ENCODE peak calls at places on chromosomes 2 and 18, in ten cellular contexts. One of them, this sample, is unnamed.

GRCh38 chr2:23199115-23199918 is 185.7 kb upstream of the KLHL29 start:
- DNase-seq in activated naive CD8-positive, alpha-beta T cell treated with anti-CD3 and anti-CD28 coated beads, Interleukin-2, amount 50 U/mL, for 24 hours: peak
- DNase-seq in stimulated activated CD4-positive, alpha-beta T cell treated with anti-CD3 and anti-CD28 coated beads, Interleukin-1b, Interleukin-23, amount 100 ng/mL, for 4 hours: no peak
- DNase-seq in left colon: no peak
- DNase-seq in BJ: no peak
- DNase-seq in iris pigment epithelial cell: peak
- DNase-seq in NB4: peak
- DNase-seq in HT1080: peak
- DNase-seq in activated T-cell treated with anti-CD3 and anti-CD28 coated beads for 24 hours: no peak
- DNase-seq in GM18507: no peak
- DNase-seq in this sample: no peak

GRCh38 chr2:30684546-30684945 is 122.7 kb downstream of the CAPN13 start:
- DNase-seq in activated naive CD8-positive, alpha-beta T cell treated with anti-CD3 and anti-CD28 coated beads, Interleukin-2, amount 50 U/mL, for 24 hours: no peak
- DNase-seq in stimulated activated CD4-positive, alpha-beta T cell treated with anti-CD3 and anti-CD28 coated beads, Interleukin-1b, Interleukin-23, amount 100 ng/mL, for 4 hours: no peak
- DNase-seq in left colon: no peak
- DNase-seq in BJ: no peak
- DNase-seq in iris pigment epithelial cell: no peak
- DNase-seq in NB4: no peak
- DNase-seq in HT1080: no peak
- DNase-seq in activated T-cell treated with anti-CD3 and anti-CD28 coated beads for 24 hours: no peak
- DNase-seq in GM18507: no peak
- DNase-seq in this sample: no peak

GRCh38 chr2:220310326-220310936 is 683.0 kb downstream of the SLC4A3 start:
- DNase-seq in activated naive CD8-positive, alpha-beta T cell treated with anti-CD3 and anti-CD28 coated beads, Interleukin-2, amount 50 U/mL, for 24 hours: no peak
- DNase-seq in stimulated activated CD4-positive, alpha-beta T cell treated with anti-CD3 and anti-CD28 coated beads, Interleukin-1b, Interleukin-23, amount 100 ng/mL, for 4 hours: no peak
- DNase-seq in left colon: no peak
- DNase-seq in BJ: no peak
- DNase-seq in iris pigment epithelial cell: no peak
- DNase-seq in NB4: no peak
- DNase-seq in HT1080: no peak
- DNase-seq in activated T-cell treated with anti-CD3 and anti-CD28 coated beads for 24 hours: no peak
- DNase-seq in GM18507: no peak
- DNase-seq in this sample: no peak

GRCh38 chr2:86281066-86281700 is 56.2 kb downstream of the REEP1 start:
- DNase-seq in activated naive CD8-positive, alpha-beta T cell treated with anti-CD3 and anti-CD28 coated beads, Interleukin-2, amount 50 U/mL, for 24 hours: no peak
- DNase-seq in stimulated activated CD4-positive, alpha-beta T cell treated with anti-CD3 and anti-CD28 coated beads, Interleukin-1b, Interleukin-23, amount 100 ng/mL, for 4 hours: no peak
- DNase-seq in left colon: no peak
- DNase-seq in BJ: no peak
- DNase-seq in iris pigment epithelial cell: no peak
- DNase-seq in NB4: no peak
- DNase-seq in HT1080: no peak
- DNase-seq in activated T-cell treated with anti-CD3 and anti-CD28 coated beads for 24 hours: no peak
- DNase-seq in GM18507: no peak
- DNase-seq in this sample: no peak

GRCh38 chr2:208415255-208415654 is 8.7 kb downstream of the PTH2R start:
- DNase-seq in activated naive CD8-positive, alpha-beta T cell treated with anti-CD3 and anti-CD28 coated beads, Interleukin-2, amount 50 U/mL, for 24 hours: no peak
- DNase-seq in stimulated activated CD4-positive, alpha-beta T cell treated with anti-CD3 and anti-CD28 coated beads, Interleukin-1b, Interleukin-23, amount 100 ng/mL, for 4 hours: no peak
- DNase-seq in left colon: no peak
- DNase-seq in BJ: no peak
- DNase-seq in iris pigment epithelial cell: no peak
- DNase-seq in NB4: no peak
- DNase-seq in HT1080: no peak
- DNase-seq in activated T-cell treated with anti-CD3 and anti-CD28 coated beads for 24 hours: no peak
- DNase-seq in GM18507: no peak
- DNase-seq in this sample: no peak

GRCh38 chr2:43482974-43483373 is 112.9 kb downstream of the THADA start:
- DNase-seq in activated naive CD8-positive, alpha-beta T cell treated with anti-CD3 and anti-CD28 coated beads, Interleukin-2, amount 50 U/mL, for 24 hours: no peak
- DNase-seq in stimulated activated CD4-positive, alpha-beta T cell treated with anti-CD3 and anti-CD28 coated beads, Interleukin-1b, Interleukin-23, amount 100 ng/mL, for 4 hours: no peak
- DNase-seq in left colon: no peak
- DNase-seq in BJ: no peak
- DNase-seq in iris pigment epithelial cell: peak
- DNase-seq in NB4: no peak
- DNase-seq in HT1080: peak
- DNase-seq in activated T-cell treated with anti-CD3 and anti-CD28 coated beads for 24 hours: no peak
- DNase-seq in GM18507: no peak
- DNase-seq in this sample: no peak

GRCh38 chr2:58044145-58044544 is 2.5 kb upstream of the VRK2 start:
- DNase-seq in activated naive CD8-positive, alpha-beta T cell treated with anti-CD3 and anti-CD28 coated beads, Interleukin-2, amount 50 U/mL, for 24 hours: no peak
- DNase-seq in stimulated activated CD4-positive, alpha-beta T cell treated with anti-CD3 and anti-CD28 coated beads, Interleukin-1b, Interleukin-23, amount 100 ng/mL, for 4 hours: no peak
- DNase-seq in left colon: no peak
- DNase-seq in BJ: no peak
- DNase-seq in iris pigment epithelial cell: no peak
- DNase-seq in NB4: no peak
- DNase-seq in HT1080: no peak
- DNase-seq in activated T-cell treated with anti-CD3 and anti-CD28 coated beads for 24 hours: no peak
- DNase-seq in GM18507: no peak
- DNase-seq in this sample: no peak

GRCh38 chr18:29078272-29078671 is 901.3 kb upstream of the CDH2 start:
- DNase-seq in activated naive CD8-positive, alpha-beta T cell treated with anti-CD3 and anti-CD28 coated beads, Interleukin-2, amount 50 U/mL, for 24 hours: no peak
- DNase-seq in stimulated activated CD4-positive, alpha-beta T cell treated with anti-CD3 and anti-CD28 coated beads, Interleukin-1b, Interleukin-23, amount 100 ng/mL, for 4 hours: no peak
- DNase-seq in left colon: no peak
- DNase-seq in BJ: no peak
- DNase-seq in iris pigment epithelial cell: no peak
- DNase-seq in NB4: no peak
- DNase-seq in HT1080: no peak
- DNase-seq in activated T-cell treated with anti-CD3 and anti-CD28 coated beads for 24 hours: no peak
- DNase-seq in GM18507: no peak
- DNase-seq in this sample: no peak

GRCh38 chr2:179348921-179349320 is 84.3 kb upstream of the SESTD1 start:
- DNase-seq in activated naive CD8-positive, alpha-beta T cell treated with anti-CD3 and anti-CD28 coated beads, Interleukin-2, amount 50 U/mL, for 24 hours: no peak
- DNase-seq in stimulated activated CD4-positive, alpha-beta T cell treated with anti-CD3 and anti-CD28 coated beads, Interleukin-1b, Interleukin-23, amount 100 ng/mL, for 4 hours: no peak
- DNase-seq in left colon: no peak
- DNase-seq in BJ: no peak
- DNase-seq in iris pigment epithelial cell: no peak
- DNase-seq in NB4: no peak
- DNase-seq in HT1080: no peak
- DNase-seq in activated T-cell treated with anti-CD3 and anti-CD28 coated beads for 24 hours: no peak
- DNase-seq in GM18507: no peak
- DNase-seq in this sample: no peak

GRCh38 chr2:134491796-134492441 is 226.9 kb downstream of the TMEM163 start:
- DNase-seq in activated naive CD8-positive, alpha-beta T cell treated with anti-CD3 and anti-CD28 coated beads, Interleukin-2, amount 50 U/mL, for 24 hours: no peak
- DNase-seq in stimulated activated CD4-positive, alpha-beta T cell treated with anti-CD3 and anti-CD28 coated beads, Interleukin-1b, Interleukin-23, amount 100 ng/mL, for 4 hours: no peak
- DNase-seq in left colon: no peak
- DNase-seq in BJ: no peak
- DNase-seq in iris pigment epithelial cell: no peak
- DNase-seq in NB4: peak
- DNase-seq in HT1080: peak
- DNase-seq in activated T-cell treated with anti-CD3 and anti-CD28 coated beads for 24 hours: no peak
- DNase-seq in GM18507: no peak
- DNase-seq in this sample: no peak

GRCh38 chr2:235719146-235719942 is 225.5 kb downstream of the AGAP1 start:
- DNase-seq in activated naive CD8-positive, alpha-beta T cell treated with anti-CD3 and anti-CD28 coated beads, Interleukin-2, amount 50 U/mL, for 24 hours: no peak
- DNase-seq in stimulated activated CD4-positive, alpha-beta T cell treated with anti-CD3 and anti-CD28 coated beads, Interleukin-1b, Interleukin-23, amount 100 ng/mL, for 4 hours: no peak
- DNase-seq in left colon: no peak
- DNase-seq in BJ: no peak
- DNase-seq in iris pigment epithelial cell: no peak
- DNase-seq in NB4: no peak
- DNase-seq in HT1080: peak
- DNase-seq in activated T-cell treated with anti-CD3 and anti-CD28 coated beads for 24 hours: no peak
- DNase-seq in GM18507: no peak
- DNase-seq in this sample: no peak

GRCh38 chr18:11310476-11311086 is 161.2 kb upstream of the PIEZO2 start:
- DNase-seq in activated naive CD8-positive, alpha-beta T cell treated with anti-CD3 and anti-CD28 coated beads, Interleukin-2, amount 50 U/mL, for 24 hours: peak
- DNase-seq in stimulated activated CD4-positive, alpha-beta T cell treated with anti-CD3 and anti-CD28 coated beads, Interleukin-1b, Interleukin-23, amount 100 ng/mL, for 4 hours: no peak
- DNase-seq in left colon: no peak
- DNase-seq in BJ: no peak
- DNase-seq in iris pigment epithelial cell: peak
- DNase-seq in NB4: peak
- DNase-seq in HT1080: peak
- DNase-seq in activated T-cell treated with anti-CD3 and anti-CD28 coated beads for 24 hours: no peak
- DNase-seq in GM18507: no peak
- DNase-seq in this sample: no peak

GRCh38 chr18:78123926-78124797 is 855.5 kb upstream of the SALL3 start:
- DNase-seq in activated naive CD8-positive, alpha-beta T cell treated with anti-CD3 and anti-CD28 coated beads, Interleukin-2, amount 50 U/mL, for 24 hours: no peak
- DNase-seq in stimulated activated CD4-positive, alpha-beta T cell treated with anti-CD3 and anti-CD28 coated beads, Interleukin-1b, Interleukin-23, amount 100 ng/mL, for 4 hours: no peak
- DNase-seq in left colon: no peak
- DNase-seq in BJ: no peak
- DNase-seq in iris pigment epithelial cell: no peak
- DNase-seq in NB4: no peak
- DNase-seq in HT1080: no peak
- DNase-seq in activated T-cell treated with anti-CD3 and anti-CD28 coated beads for 24 hours: no peak
- DNase-seq in GM18507: no peak
- DNase-seq in this sample: no peak

GRCh38 chr2:209636066-209636465 is 135.6 kb upstream of the UNC80 start:
- DNase-seq in activated naive CD8-positive, alpha-beta T cell treated with anti-CD3 and anti-CD28 coated beads, Interleukin-2, amount 50 U/mL, for 24 hours: no peak
- DNase-seq in stimulated activated CD4-positive, alpha-beta T cell treated with anti-CD3 and anti-CD28 coated beads, Interleukin-1b, Interleukin-23, amount 100 ng/mL, for 4 hours: no peak
- DNase-seq in left colon: no peak
- DNase-seq in BJ: no peak
- DNase-seq in iris pigment epithelial cell: no peak
- DNase-seq in NB4: no peak
- DNase-seq in HT1080: no peak
- DNase-seq in activated T-cell treated with anti-CD3 and anti-CD28 coated beads for 24 hours: no peak
- DNase-seq in GM18507: no peak
- DNase-seq in this sample: no peak

GRCh38 chr2:150716186-150716585 is 228.7 kb upstream of the RND3 start:
- DNase-seq in activated naive CD8-positive, alpha-beta T cell treated with anti-CD3 and anti-CD28 coated beads, Interleukin-2, amount 50 U/mL, for 24 hours: no peak
- DNase-seq in stimulated activated CD4-positive, alpha-beta T cell treated with anti-CD3 and anti-CD28 coated beads, Interleukin-1b, Interleukin-23, amount 100 ng/mL, for 4 hours: no peak
- DNase-seq in left colon: no peak
- DNase-seq in BJ: peak
- DNase-seq in iris pigment epithelial cell: peak
- DNase-seq in NB4: no peak
- DNase-seq in HT1080: no peak
- DNase-seq in activated T-cell treated with anti-CD3 and anti-CD28 coated beads for 24 hours: no peak
- DNase-seq in GM18507: no peak
- DNase-seq in this sample: no peak

GRCh38 chr2:2134037-2134436 is 197.0 kb downstream of the MYT1L start:
- DNase-seq in activated naive CD8-positive, alpha-beta T cell treated with anti-CD3 and anti-CD28 coated beads, Interleukin-2, amount 50 U/mL, for 24 hours: no peak
- DNase-seq in stimulated activated CD4-positive, alpha-beta T cell treated with anti-CD3 and anti-CD28 coated beads, Interleukin-1b, Interleukin-23, amount 100 ng/mL, for 4 hours: no peak
- DNase-seq in left colon: no peak
- DNase-seq in BJ: no peak
- DNase-seq in iris pigment epithelial cell: no peak
- DNase-seq in NB4: no peak
- DNase-seq in HT1080: no peak
- DNase-seq in activated T-cell treated with anti-CD3 and anti-CD28 coated beads for 24 hours: no peak
- DNase-seq in GM18507: no peak
- DNase-seq in this sample: no peak

GRCh38 chr2:120378605-120379004 is 32.7 kb downstream of the INHBB start:
- DNase-seq in activated naive CD8-positive, alpha-beta T cell treated with anti-CD3 and anti-CD28 coated beads, Interleukin-2, amount 50 U/mL, for 24 hours: no peak
- DNase-seq in stimulated activated CD4-positive, alpha-beta T cell treated with anti-CD3 and anti-CD28 coated beads, Interleukin-1b, Interleukin-23, amount 100 ng/mL, for 4 hours: no peak
- DNase-seq in left colon: no peak
- DNase-seq in BJ: no peak
- DNase-seq in iris pigment epithelial cell: no peak
- DNase-seq in NB4: no peak
- DNase-seq in HT1080: no peak
- DNase-seq in activated T-cell treated with anti-CD3 and anti-CD28 coated beads for 24 hours: no peak
- DNase-seq in GM18507: no peak
- DNase-seq in this sample: no peak

GRCh38 chr18:36850527-36851201 is 21.7 kb downstream of the KIAA1328 start:
- DNase-seq in activated naive CD8-positive, alpha-beta T cell treated with anti-CD3 and anti-CD28 coated beads, Interleukin-2, amount 50 U/mL, for 24 hours: no peak
- DNase-seq in stimulated activated CD4-positive, alpha-beta T cell treated with anti-CD3 and anti-CD28 coated beads, Interleukin-1b, Interleukin-23, amount 100 ng/mL, for 4 hours: no peak
- DNase-seq in left colon: no peak
- DNase-seq in BJ: peak
- DNase-seq in iris pigment epithelial cell: peak
- DNase-seq in NB4: peak
- DNase-seq in HT1080: peak
- DNase-seq in activated T-cell treated with anti-CD3 and anti-CD28 coated beads for 24 hours: no peak
- DNase-seq in GM18507: no peak
- DNase-seq in this sample: peak

GRCh38 chr2:69604844-69605243 is 38.7 kb downstream of the AAK1 start:
- DNase-seq in activated naive CD8-positive, alpha-beta T cell treated with anti-CD3 and anti-CD28 coated beads, Interleukin-2, amount 50 U/mL, for 24 hours: no peak
- DNase-seq in stimulated activated CD4-positive, alpha-beta T cell treated with anti-CD3 and anti-CD28 coated beads, Interleukin-1b, Interleukin-23, amount 100 ng/mL, for 4 hours: no peak
- DNase-seq in left colon: no peak
- DNase-seq in BJ: no peak
- DNase-seq in iris pigment epithelial cell: no peak
- DNase-seq in NB4: no peak
- DNase-seq in HT1080: no peak
- DNase-seq in activated T-cell treated with anti-CD3 and anti-CD28 coated beads for 24 hours: no peak
- DNase-seq in GM18507: no peak
- DNase-seq in this sample: no peak

GRCh38 chr2:61357681-61358080 is 113.2 kb downstream of the USP34 start:
- DNase-seq in activated naive CD8-positive, alpha-beta T cell treated with anti-CD3 and anti-CD28 coated beads, Interleukin-2, amount 50 U/mL, for 24 hours: no peak
- DNase-seq in stimulated activated CD4-positive, alpha-beta T cell treated with anti-CD3 and anti-CD28 coated beads, Interleukin-1b, Interleukin-23, amount 100 ng/mL, for 4 hours: no peak
- DNase-seq in left colon: no peak
- DNase-seq in BJ: no peak
- DNase-seq in iris pigment epithelial cell: peak
- DNase-seq in NB4: no peak
- DNase-seq in HT1080: no peak
- DNase-seq in activated T-cell treated with anti-CD3 and anti-CD28 coated beads for 24 hours: no peak
- DNase-seq in GM18507: no peak
- DNase-seq in this sample: no peak

GRCh38 chr2:38619458-38620164 is 16.9 kb upstream of the HNRNPLL start:
- DNase-seq in activated naive CD8-positive, alpha-beta T cell treated with anti-CD3 and anti-CD28 coated beads, Interleukin-2, amount 50 U/mL, for 24 hours: no peak
- DNase-seq in stimulated activated CD4-positive, alpha-beta T cell treated with anti-CD3 and anti-CD28 coated beads, Interleukin-1b, Interleukin-23, amount 100 ng/mL, for 4 hours: no peak
- DNase-seq in left colon: no peak
- DNase-seq in BJ: no peak
- DNase-seq in iris pigment epithelial cell: peak
- DNase-seq in NB4: peak
- DNase-seq in HT1080: peak
- DNase-seq in activated T-cell treated with anti-CD3 and anti-CD28 coated beads for 24 hours: no peak
- DNase-seq in GM18507: no peak
- DNase-seq in this sample: no peak

GRCh38 chr2:85133751-85134254 is 611 bp downstream of the TCF7L1 start:
- DNase-seq in activated naive CD8-positive, alpha-beta T cell treated with anti-CD3 and anti-CD28 coated beads, Interleukin-2, amount 50 U/mL, for 24 hours: peak
- DNase-seq in stimulated activated CD4-positive, alpha-beta T cell treated with anti-CD3 and anti-CD28 coated beads, Interleukin-1b, Interleukin-23, amount 100 ng/mL, for 4 hours: no peak
- DNase-seq in left colon: no peak
- DNase-seq in BJ: no peak
- DNase-seq in iris pigment epithelial cell: peak
- DNase-seq in NB4: peak
- DNase-seq in HT1080: no peak
- DNase-seq in activated T-cell treated with anti-CD3 and anti-CD28 coated beads for 24 hours: peak
- DNase-seq in GM18507: no peak
- DNase-seq in this sample: no peak

GRCh38 chr2:158529379-158530110 is 72.8 kb downstream of the PKP4 start:
- DNase-seq in activated naive CD8-positive, alpha-beta T cell treated with anti-CD3 and anti-CD28 coated beads, Interleukin-2, amount 50 U/mL, for 24 hours: no peak
- DNase-seq in stimulated activated CD4-positive, alpha-beta T cell treated with anti-CD3 and anti-CD28 coated beads, Interleukin-1b, Interleukin-23, amount 100 ng/mL, for 4 hours: no peak
- DNase-seq in left colon: no peak
- DNase-seq in BJ: peak
- DNase-seq in iris pigment epithelial cell: peak
- DNase-seq in NB4: no peak
- DNase-seq in HT1080: peak
- DNase-seq in activated T-cell treated with anti-CD3 and anti-CD28 coated beads for 24 hours: no peak
- DNase-seq in GM18507: no peak
- DNase-seq in this sample: peak

GRCh38 chr2:3229221-3229620 is 148.4 kb downstream of the EIPR1 start:
- DNase-seq in activated naive CD8-positive, alpha-beta T cell treated with anti-CD3 and anti-CD28 coated beads, Interleukin-2, amount 50 U/mL, for 24 hours: no peak
- DNase-seq in stimulated activated CD4-positive, alpha-beta T cell treated with anti-CD3 and anti-CD28 coated beads, Interleukin-1b, Interleukin-23, amount 100 ng/mL, for 4 hours: no peak
- DNase-seq in left colon: no peak
- DNase-seq in BJ: no peak
- DNase-seq in iris pigment epithelial cell: no peak
- DNase-seq in NB4: no peak
- DNase-seq in HT1080: no peak
- DNase-seq in activated T-cell treated with anti-CD3 and anti-CD28 coated beads for 24 hours: no peak
- DNase-seq in GM18507: no peak
- DNase-seq in this sample: no peak

GRCh38 chr18:58501033-58501432 is 127.9 kb downstream of the ALPK2 start:
- DNase-seq in activated naive CD8-positive, alpha-beta T cell treated with anti-CD3 and anti-CD28 coated beads, Interleukin-2, amount 50 U/mL, for 24 hours: no peak
- DNase-seq in stimulated activated CD4-positive, alpha-beta T cell treated with anti-CD3 and anti-CD28 coated beads, Interleukin-1b, Interleukin-23, amount 100 ng/mL, for 4 hours: no peak
- DNase-seq in left colon: no peak
- DNase-seq in BJ: no peak
- DNase-seq in iris pigment epithelial cell: no peak
- DNase-seq in NB4: no peak
- DNase-seq in HT1080: no peak
- DNase-seq in activated T-cell treated with anti-CD3 and anti-CD28 coated beads for 24 hours: no peak
- DNase-seq in GM18507: peak
- DNase-seq in this sample: no peak

GRCh38 chr2:165868211-165868610 is 74.2 kb upstream of the GALNT3 start:
- DNase-seq in activated naive CD8-positive, alpha-beta T cell treated with anti-CD3 and anti-CD28 coated beads, Interleukin-2, amount 50 U/mL, for 24 hours: no peak
- DNase-seq in stimulated activated CD4-positive, alpha-beta T cell treated with anti-CD3 and anti-CD28 coated beads, Interleukin-1b, Interleukin-23, amount 100 ng/mL, for 4 hours: no peak
- DNase-seq in left colon: no peak
- DNase-seq in BJ: no peak
- DNase-seq in iris pigment epithelial cell: peak
- DNase-seq in NB4: no peak
- DNase-seq in HT1080: no peak
- DNase-seq in activated T-cell treated with anti-CD3 and anti-CD28 coated beads for 24 hours: no peak
- DNase-seq in GM18507: no peak
- DNase-seq in this sample: no peak

GRCh38 chr2:152571035-152571766 is 146.1 kb downstream of the PRPF40A start:
- DNase-seq in activated naive CD8-positive, alpha-beta T cell treated with anti-CD3 and anti-CD28 coated beads, Interleukin-2, amount 50 U/mL, for 24 hours: no peak
- DNase-seq in stimulated activated CD4-positive, alpha-beta T cell treated with anti-CD3 and anti-CD28 coated beads, Interleukin-1b, Interleukin-23, amount 100 ng/mL, for 4 hours: no peak
- DNase-seq in left colon: no peak
- DNase-seq in BJ: no peak
- DNase-seq in iris pigment epithelial cell: peak
- DNase-seq in NB4: no peak
- DNase-seq in HT1080: no peak
- DNase-seq in activated T-cell treated with anti-CD3 and anti-CD28 coated beads for 24 hours: no peak
- DNase-seq in GM18507: no peak
- DNase-seq in this sample: no peak

GRCh38 chr2:61670591-61671503 is 132.7 kb upstream of the XPO1 start:
- DNase-seq in activated naive CD8-positive, alpha-beta T cell treated with anti-CD3 and anti-CD28 coated beads, Interleukin-2, amount 50 U/mL, for 24 hours: peak
- DNase-seq in stimulated activated CD4-positive, alpha-beta T cell treated with anti-CD3 and anti-CD28 coated beads, Interleukin-1b, Interleukin-23, amount 100 ng/mL, for 4 hours: no peak
- DNase-seq in left colon: peak
- DNase-seq in BJ: no peak
- DNase-seq in iris pigment epithelial cell: peak
- DNase-seq in NB4: no peak
- DNase-seq in HT1080: no peak
- DNase-seq in activated T-cell treated with anti-CD3 and anti-CD28 coated beads for 24 hours: peak
- DNase-seq in GM18507: no peak
- DNase-seq in this sample: no peak